ENCODE peak calls at places on chromosomes 2 and 18, in five cellular contexts. One of them, this sample, is unnamed.

GRCh38 chr2:6506311-6507258 is 359.1 kb downstream of the CMPK2 start:
- DNase-seq in PC-9: no peak
- DNase-seq in nephron progenitor cell: no peak
- DNase-seq in AG09309: peak
- DNase-seq in AG09319: peak
- DNase-seq in this sample: no peak

GRCh38 chr2:203225423-203226039 is 13.3 kb upstream of the CYP20A1 start:
- DNase-seq in PC-9: peak
- DNase-seq in AG09309: no peak
- DNase-seq in nephron progenitor cell: peak
- DNase-seq in AG09319: no peak
- DNase-seq in this sample: peak

GRCh38 chr2:84314901-84315330 is 144.2 kb downstream of the SUCLG1 start:
- DNase-seq in nephron progenitor cell: peak
- DNase-seq in AG09319: peak
- DNase-seq in AG09309: peak
- DNase-seq in PC-9: peak
- DNase-seq in this sample: peak

GRCh38 chr2:71524476-71524875 is 71.1 kb downstream of the DYSF start:
- DNase-seq in AG09319: no peak
- DNase-seq in nephron progenitor cell: no peak
- DNase-seq in PC-9: no peak
- DNase-seq in AG09309: no peak
- DNase-seq in this sample: no peak

GRCh38 chr2:181844551-181845290 is 46.8 kb upstream of the ITPRID2 start:
- DNase-seq in AG09319: no peak
- DNase-seq in nephron progenitor cell: no peak
- DNase-seq in AG09309: no peak
- DNase-seq in PC-9: no peak
- DNase-seq in this sample: no peak

GRCh38 chr2:28869494-28870145 is 489 bp downstream of the TRMT61B start:
- DNase-seq in PC-9: no peak
- DNase-seq in AG09309: no peak
- DNase-seq in nephron progenitor cell: no peak
- DNase-seq in AG09319: no peak
- DNase-seq in this sample: no peak

GRCh38 chr2:158502984-158503383 is 46.2 kb downstream of the PKP4 start:
- DNase-seq in AG09309: peak
- DNase-seq in PC-9: no peak
- DNase-seq in AG09319: peak
- DNase-seq in nephron progenitor cell: no peak
- DNase-seq in this sample: no peak

GRCh38 chr2:188089896-188090295 is 201.8 kb upstream of the GULP1 start:
- DNase-seq in AG09309: no peak
- DNase-seq in nephron progenitor cell: no peak
- DNase-seq in AG09319: no peak
- DNase-seq in PC-9: no peak
- DNase-seq in this sample: no peak

GRCh38 chr2:113324684-113325160 is 46.0 kb upstream of the PAX8 start:
- DNase-seq in nephron progenitor cell: peak
- DNase-seq in AG09319: no peak
- DNase-seq in PC-9: peak
- DNase-seq in AG09309: no peak
- DNase-seq in this sample: peak

GRCh38 chr2:68418855-68419254 is 48.2 kb downstream of the FBXO48 start:
- DNase-seq in AG09319: no peak
- DNase-seq in nephron progenitor cell: no peak
- DNase-seq in AG09309: no peak
- DNase-seq in PC-9: no peak
- DNase-seq in this sample: no peak

GRCh38 chr2:145546091-145546490 is 1026.2 kb upstream of the ZEB2 start:
- DNase-seq in nephron progenitor cell: no peak
- DNase-seq in PC-9: no peak
- DNase-seq in AG09309: no peak
- DNase-seq in AG09319: peak
- DNase-seq in this sample: no peak

GRCh38 chr2:215653344-215654015 is 217.6 kb upstream of the FN1 start:
- DNase-seq in AG09319: no peak
- DNase-seq in AG09309: peak
- DNase-seq in nephron progenitor cell: no peak
- DNase-seq in PC-9: no peak
- DNase-seq in this sample: no peak

GRCh38 chr2:65487404-65487803 is 55.0 kb upstream of the SPRED2 start:
- DNase-seq in AG09309: no peak
- DNase-seq in PC-9: no peak
- DNase-seq in AG09319: no peak
- DNase-seq in nephron progenitor cell: no peak
- DNase-seq in this sample: no peak

GRCh38 chr18:26405190-26405781 is 143.1 kb downstream of the KCTD1 start:
- DNase-seq in PC-9: peak
- DNase-seq in AG09319: peak
- DNase-seq in AG09309: no peak
- DNase-seq in nephron progenitor cell: peak
- DNase-seq in this sample: no peak
- TF ChIP-seq CTCF in PC-9: peak
- TF ChIP-seq CTCF in AG09319: peak
- TF ChIP-seq CTCF in AG09309: peak
- TF ChIP-seq CTCF in nephron progenitor cell: no peak
- TF ChIP-seq CTCF in this sample: no peak

GRCh38 chr2:178827739-178828487 is 20.7 kb upstream of the TTN start:
- DNase-seq in AG09319: no peak
- DNase-seq in PC-9: no peak
- DNase-seq in AG09309: no peak
- DNase-seq in nephron progenitor cell: no peak
- DNase-seq in this sample: no peak

GRCh38 chr2:178829299-178829698 is 22.1 kb upstream of the TTN start:
- DNase-seq in AG09319: no peak
- DNase-seq in AG09309: no peak
- DNase-seq in nephron progenitor cell: no peak
- DNase-seq in PC-9: no peak
- DNase-seq in this sample: no peak

GRCh38 chr2:178830451-178830850 is 23.2 kb upstream of the TTN start:
- DNase-seq in AG09309: no peak
- DNase-seq in nephron progenitor cell: no peak
- DNase-seq in PC-9: no peak
- DNase-seq in AG09319: no peak
- DNase-seq in this sample: no peak

GRCh38 chr2:178828496-178828895 is 21.3 kb upstream of the TTN start:
- DNase-seq in nephron progenitor cell: no peak
- DNase-seq in PC-9: no peak
- DNase-seq in AG09319: no peak
- DNase-seq in AG09309: no peak
- DNase-seq in this sample: no peak

GRCh38 chr2:178829981-178830380 is 22.8 kb upstream of the TTN start:
- DNase-seq in AG09319: no peak
- DNase-seq in PC-9: no peak
- DNase-seq in AG09309: no peak
- DNase-seq in nephron progenitor cell: no peak
- DNase-seq in this sample: no peak
- TF ChIP-seq CTCF in AG09319: no peak
- TF ChIP-seq CTCF in PC-9: no peak
- TF ChIP-seq CTCF in AG09309: no peak
- TF ChIP-seq CTCF in nephron progenitor cell: no peak
- TF ChIP-seq CTCF in this sample: no peak

GRCh38 chr2:137942037-137942784 is 22.1 kb upstream of the HNMT start:
- DNase-seq in PC-9: no peak
- DNase-seq in AG09319: no peak
- DNase-seq in nephron progenitor cell: no peak
- DNase-seq in AG09309: no peak
- DNase-seq in this sample: no peak
- TF ChIP-seq CTCF in PC-9: no peak
- TF ChIP-seq CTCF in AG09319: no peak
- TF ChIP-seq CTCF in nephron progenitor cell: no peak
- TF ChIP-seq CTCF in AG09309: no peak
- TF ChIP-seq CTCF in this sample: no peak

GRCh38 chr2:41647468-41648042 is 400.3 kb upstream of the PKDCC start:
- DNase-seq in AG09309: no peak
- DNase-seq in AG09319: no peak
- DNase-seq in PC-9: no peak
- DNase-seq in nephron progenitor cell: no peak
- DNase-seq in this sample: no peak
- TF ChIP-seq CTCF in AG09309: no peak
- TF ChIP-seq CTCF in AG09319: no peak
- TF ChIP-seq CTCF in PC-9: no peak
- TF ChIP-seq CTCF in nephron progenitor cell: no peak
- TF ChIP-seq CTCF in this sample: no peak

DNA sequence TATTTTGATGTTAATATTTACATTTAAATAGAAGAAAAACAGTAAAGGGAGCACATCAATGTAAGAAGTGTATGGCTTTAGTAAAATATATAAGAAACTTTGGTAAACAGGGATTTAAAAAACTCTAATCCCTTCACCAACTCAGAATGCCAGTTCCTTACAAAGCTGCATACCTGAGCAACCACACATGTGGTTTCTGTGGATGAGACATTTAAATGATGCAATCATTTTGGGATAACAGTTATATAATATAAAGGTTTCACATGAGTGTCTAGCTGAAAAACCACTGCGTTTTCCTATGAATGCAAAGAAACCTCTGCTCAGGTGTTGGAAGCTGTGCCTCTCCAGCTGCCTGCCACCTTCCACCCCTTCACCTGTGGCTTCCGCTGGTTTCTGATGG is 209.1 kb upstream of the REV1 start:
- DNase-seq in PC-9: no peak
- DNase-seq in AG09319: no peak
- DNase-seq in AG09309: no peak
- DNase-seq in nephron progenitor cell: no peak
- DNase-seq in this sample: no peak
- TF ChIP-seq CTCF in PC-9: no peak
- TF ChIP-seq CTCF in AG09319: no peak
- TF ChIP-seq CTCF in AG09309: no peak
- TF ChIP-seq CTCF in nephron progenitor cell: no peak
- TF ChIP-seq CTCF in this sample: no peak

GRCh38 chr2:16509042-16509441 is 156.6 kb downstream of the CYRIA start:
- DNase-seq in AG09309: no peak
- DNase-seq in PC-9: no peak
- DNase-seq in AG09319: no peak
- DNase-seq in nephron progenitor cell: no peak
- DNase-seq in this sample: no peak
- TF ChIP-seq CTCF in AG09309: no peak
- TF ChIP-seq CTCF in PC-9: no peak
- TF ChIP-seq CTCF in AG09319: no peak
- TF ChIP-seq CTCF in nephron progenitor cell: no peak
- TF ChIP-seq CTCF in this sample: no peak